ENCODE peak calls at places on chromosomes 13 and 19, in four cellular contexts. E is neural progenitor cell, F is GM23248, I is heart right ventricle. D is an unnamed sample.

GRCh38 chr19:50568321-50569022 is at the start of gene LRRC4B:
- DNase-seq in E (peak; percentile 79), F (no peak), I (no peak), D (no peak)

GRCh38 chr19:7505288-7505681 is 10.6 kb upstream of the ZNF358 start:
- DNase-seq in E (no peak), F (no peak), I (no peak), D (no peak)

GRCh38 chr19:11673608-11674041 is 65.1 kb downstream of the ZNF823 start:
- DNase-seq in E (peak; percentile 91), F (peak; percentile 90), I (peak; percentile 83), D (peak; percentile 48)

GRCh38 chr19:40603071-40603718 is 2.0 kb downstream of the LTBP4 start:
- DNase-seq in E (peak; percentile 85), F (peak; percentile 60), I (no peak), D (peak; percentile 38)

GRCh38 chr13:100673831-100674362 is 698 bp downstream of the TMTC4 start:
- DNase-seq in E (no peak), F (peak; percentile 88), I (peak; percentile 18), D (peak; percentile 80)

GRCh38 chr19:38742296-38742695 is 2.0 kb downstream of the CAPN12 start:
- DNase-seq in E (no peak), F (no peak), I (no peak), D (no peak)

GRCh38 chr19:18469245-18470107 is 31.5 kb upstream of the ISYNA1 start:
- DNase-seq in E (peak; percentile 82), F (peak; percentile 76), I (peak; percentile 64), D (peak; percentile 85)

GRCh38 chr19:1168877-1169791 is 4.9 kb downstream of the SBNO2 start:
- DNase-seq in E (no peak), F (peak; percentile 90), I (no peak), D (no peak)

GRCh38 chr13:35255241-35255640 is 221.2 kb downstream of the MAB21L1 start:
- DNase-seq in E (no peak), F (no peak), I (no peak), D (no peak)

GRCh38 chr13:40483601-40484000 is 182.8 kb downstream of the FOXO1 start:
- DNase-seq in E (no peak), F (no peak), I (peak; percentile 44), D (no peak)

GRCh38 chr19:38453596-38453995 is 20.1 kb downstream of the RYR1 start:
- DNase-seq in E (no peak), F (no peak), I (no peak), D (no peak)

GRCh38 chr19:14370169-14370998 is 10.9 kb upstream of the ADGRE5 start:
- DNase-seq in E (no peak), F (peak; percentile 32), I (no peak), D (no peak)

GRCh38 chr13:71316964-71317363 is 550.0 kb downstream of the DACH1 start:
- DNase-seq in E (no peak), F (no peak), I (no peak), D (no peak)

GRCh38 chr19:50912727-50913716 is 1.8 kb upstream of the KLK4 start:
- DNase-seq in E (no peak), F (peak; percentile 51), I (no peak), D (no peak)

GRCh38 chr13:63481334-63481733 is 2065.7 kb upstream of the PCDH20 start:
- DNase-seq in E (no peak), F (no peak), I (no peak), D (peak; percentile 59)

GRCh38 chr19:55467236-55468053 is 2.9 kb upstream of the C19orf85 start:
- DNase-seq in E (peak; percentile 70), F (peak; percentile 81), I (peak; percentile 57), D (peak; percentile 89)

GRCh38 chr19:14434543-14435319 is 1.6 kb downstream of the PKN1 start:
- DNase-seq in E (no peak), F (peak; percentile 92), I (peak; percentile 78), D (peak; percentile 34)

GRCh38 chr13:93388701-93389100 is 162.1 kb downstream of the GPC6 start:
- DNase-seq in E (no peak), F (peak; percentile 47), I (no peak), D (no peak)

GRCh38 chr13:51420681-51421476 is 32.0 kb downstream of the INTS6 start:
- DNase-seq in E (no peak), F (no peak), I (no peak), D (no peak)

GRCh38 chr19:17061205-17061604 is 14.0 kb downstream of the HAUS8 start:
- DNase-seq in E (no peak), F (no peak), I (no peak), D (no peak)

GRCh38 chr13:99380402-99380801 is 73.2 kb upstream of the GPR183 start:
- DNase-seq in E (no peak), F (no peak), I (no peak), D (no peak)

GRCh38 chr19:6690160-6690885 is 20.4 kb upstream of the TNFSF14 start:
- DNase-seq in E (no peak), F (no peak), I (no peak), D (no peak)

GRCh38 chr13:98416408-98416807 is 160.5 kb downstream of the STK24 start:
- DNase-seq in E (no peak), F (no peak), I (no peak), D (no peak)

GRCh38 chr13:24306632-24307031 is 2.7 kb upstream of the C1QTNF9 start:
- DNase-seq in E (no peak), F (peak; percentile 66), I (no peak), D (no peak)

GRCh38 chr19:43738780-43739211 is 16.0 kb downstream of the SMG9 start:
- DNase-seq in E (no peak), F (peak; percentile 31), I (no peak), D (no peak)

GRCh38 chr19:19356901-19357566 is 36.4 kb downstream of the MAU2 start:
- DNase-seq in E (no peak), F (no peak), I (no peak), D (no peak)

GRCh38 chr13:39586956-39587605 is 15.9 kb downstream of the LHFPL6 start:
- DNase-seq in E (no peak), F (no peak), I (no peak), D (no peak)

GRCh38 chr13:29594710-29595379 is 643 bp downstream of the SLC7A1 start:
- DNase-seq in E (peak; percentile 57), F (peak; percentile 90), I (no peak), D (peak; percentile 73)

GRCh38 chr13:99356216-99357089 is 49.3 kb upstream of the GPR183 start:
- DNase-seq in E (no peak), F (peak; percentile 17), I (peak; percentile 34), D (no peak)

GRCh38 chr13:44818428-44818827 is 170.8 kb downstream of the NUFIP1 start:
- DNase-seq in E (peak; percentile 81), F (peak; percentile 25), I (no peak), D (peak; percentile 41)

GRCh38 chr13:109764474-109765292 is 21.7 kb downstream of the IRS2 start:
- DNase-seq in E (peak; percentile 24), F (peak; percentile 46), I (no peak), D (peak; percentile 72)

GRCh38 chr19:49488863-49489537 is 1.6 kb downstream of the RPL13A start:
- DNase-seq in E (peak; percentile 16), F (peak; percentile 60), I (no peak), D (no peak)

GRCh38 chr19:29162694-29163093 is 50.3 kb downstream of the UQCRFS1 start:
- DNase-seq in E (no peak), F (no peak), I (no peak), D (no peak)

GRCh38 chr19:49758292-49758691 is 4.8 kb downstream of the TSKS start:
- DNase-seq in E (no peak), F (peak; percentile 84), I (no peak), D (no peak)

GRCh38 chr13:69828527-69828926 is 279.1 kb upstream of the ATXN8OS start:
- DNase-seq in E (no peak), F (no peak), I (no peak), D (no peak)

GRCh38 chr19:18029617-18030338 is 21.8 kb downstream of the ARRDC2 start:
- DNase-seq in E (no peak), F (peak; percentile 23), I (no peak), D (peak; percentile 68)

GRCh38 chr13:39035799-39036198 is 2.1 kb downstream of the PROSER1 start:
- DNase-seq in E (no peak), F (peak; percentile 8), I (no peak), D (no peak)

GRCh38 chr13:29458419-29458818 is 137.1 kb downstream of the SLC7A1 start:
- DNase-seq in E (no peak), F (no peak), I (no peak), D (no peak)

D was measured in D341Med.